ENCODE peak calls at places on chromosomes 3 and 15, in eight cellular contexts. E, X, K, F, I, D, V and Z are unnamed samples.

GRCh38 chr15:33200903-33201302 is 6.4 kb upstream of the FMN1 start:
- DNase-seq in K (no peak), X (peak), D (no peak), I (no peak), E (peak), V (no peak), F (no peak), Z (no peak)

GRCh38 chr3:74633021-74633420 is 18.6 kb upstream of the CNTN3 start:
- DNase-seq in K (no peak), E (no peak), I (no peak), X (peak), D (no peak), F (peak), V (no peak), Z (no peak)

GRCh38 chr15:57595011-57595866 is 3.5 kb downstream of the MYZAP start:
- DNase-seq in X (no peak), F (no peak), D (no peak), V (peak), K (peak), E (no peak), I (peak), Z (no peak)

GRCh38 chr3:56115698-56116097 is 352.6 kb downstream of the ERC2 start:
- DNase-seq in I (no peak), X (peak), E (peak), F (no peak), V (no peak), D (no peak), K (no peak), Z (no peak)

GRCh38 chr3:53337167-53337940 is 10.0 kb downstream of the DCP1A start:
- DNase-seq in I (no peak), E (no peak), X (no peak), V (no peak), D (no peak), K (no peak), F (no peak), Z (no peak)

GRCh38 chr15:34318277-34319079 is 19.1 kb downstream of the SLC12A6 start:
- DNase-seq in D (no peak), X (peak), I (no peak), V (peak), K (peak), E (peak), F (peak), Z (no peak)

GRCh38 chr3:11302444-11302843 is 30.2 kb downstream of the ATG7 start:
- DNase-seq in I (no peak), D (no peak), K (no peak), E (no peak), X (no peak), F (no peak), V (no peak), Z (no peak)

GRCh38 chr3:52324676-52325075 is 8.6 kb downstream of the DNAH1 start:
- DNase-seq in K (no peak), V (no peak), I (no peak), F (no peak), X (no peak), E (no peak), D (no peak), Z (no peak)

GRCh38 chr3:170585937-170586310 is at the start of gene SLC7A14:
- DNase-seq in I (no peak), V (no peak), X (peak), E (peak), D (no peak), K (no peak), F (peak), Z (peak)

GRCh38 chr3:172607305-172608121 is 84.3 kb upstream of the TNFSF10 start:
- DNase-seq in E (peak), X (peak), V (peak), K (no peak), D (no peak), I (no peak), F (peak), Z (no peak)

GRCh38 chr3:154801729-154802128 is 278.4 kb upstream of the MME start:
- DNase-seq in F (no peak), D (no peak), E (no peak), X (no peak), I (no peak), V (no peak), K (no peak), Z (no peak)

GRCh38 chr3:15327941-15328340 is 4.4 kb downstream of the SH3BP5 start:
- DNase-seq in V (peak), X (no peak), E (no peak), I (peak), F (peak), K (peak), D (no peak), Z (no peak)

GRCh38 chr3:58047806-58048205 is 39.6 kb downstream of the FLNB start:
- DNase-seq in X (peak), I (no peak), V (peak), F (peak), E (no peak), K (no peak), D (no peak), Z (no peak)

GRCh38 chr3:46006646-46007045 is 11.0 kb upstream of the FYCO1 start:
- DNase-seq in D (no peak), F (peak), E (no peak), X (peak), I (no peak), V (no peak), K (no peak), Z (no peak)

GRCh38 chr3:170076715-170077238 is 39.0 kb downstream of the GPR160 start:
- DNase-seq in K (no peak), E (no peak), X (no peak), D (no peak), V (no peak), F (peak), I (no peak), Z (no peak)

GRCh38 chr15:31442203-31443090 is 115.8 kb downstream of the KLF13 start:
- DNase-seq in V (no peak), F (peak), I (peak), X (peak), D (no peak), E (peak), K (no peak), Z (no peak)

GRCh38 chr3:194343561-194343893 is 7.6 kb downstream of the CPN2 start:
- DNase-seq in D (no peak), K (no peak), X (no peak), I (no peak), F (no peak), E (no peak), V (no peak), Z (no peak)

GRCh38 chr15:60718661-60719069 is 239.7 kb upstream of the ICE2 start:
- DNase-seq in E (no peak), K (no peak), D (no peak), X (no peak), V (peak), F (no peak), I (no peak), Z (no peak)

GRCh38 chr3:180417241-180417640 is 184.7 kb upstream of the TTC14 start:
- DNase-seq in K (no peak), X (no peak), E (no peak), D (no peak), V (no peak), I (no peak), F (no peak), Z (no peak)

GRCh38 chr15:59689626-59690236 is 611 bp upstream of the BNIP2 start:
- DNase-seq in X (peak), V (peak), I (peak), F (peak), E (peak), K (peak), D (peak), Z (peak)

GRCh38 chr3:122797291-122797690 is 2.4 kb downstream of the SLC49A4 start:
- DNase-seq in K (no peak), V (no peak), I (no peak), F (peak), X (no peak), D (no peak), E (no peak), Z (no peak)

GRCh38 chr3:72482589-72483249 is 365.5 kb downstream of the SHQ1 start:
- DNase-seq in V (peak), I (peak), D (peak), K (peak), X (peak), F (peak), E (no peak), Z (no peak)

GRCh38 chr15:52261498-52262242 is 33.9 kb downstream of the MYO5C start:
- DNase-seq in E (peak), X (peak), D (no peak), F (peak), I (peak), V (peak), K (peak), Z (no peak)

GRCh38 chr3:71051259-71051595 is 532.3 kb downstream of the FOXP1 start:
- DNase-seq in D (no peak), F (no peak), E (no peak), K (no peak), I (no peak), V (no peak), X (no peak), Z (no peak)

GRCh38 chr3:191330309-191330712 is at the start of gene UTS2B:
- DNase-seq in X (peak), E (peak), V (peak), I (no peak), K (no peak), D (no peak), F (peak), Z (no peak)

GRCh38 chr15:98657721-98658120 is 9.4 kb downstream of the IGF1R start:
- DNase-seq in E (no peak), I (no peak), F (peak), X (no peak), V (no peak), D (no peak), K (no peak), Z (no peak)

GRCh38 chr3:69628956-69629355 is 110.3 kb upstream of the MITF start:
- DNase-seq in X (no peak), K (no peak), V (no peak), I (no peak), D (no peak), E (no peak), F (no peak), Z (no peak)

GRCh38 chr15:31396881-31397560 is 70.4 kb downstream of the KLF13 start:
- DNase-seq in I (peak), K (peak), X (peak), V (peak), F (peak), E (peak), D (no peak), Z (peak)

GRCh38 chr3:111724694-111725093 is 129.5 kb upstream of the ZBED2 start:
- DNase-seq in E (no peak), F (no peak), K (no peak), I (no peak), V (no peak), D (no peak), X (no peak), Z (no peak)
- H3K27ac ChIP-seq in E (no peak), F (no peak), K (no peak), I (peak), V (no peak), D (no peak), X (no peak), Z (no peak)

GRCh38 chr3:115713247-115713646 is 89.9 kb downstream of the GAP43 start:
- DNase-seq in I (no peak), D (no peak), F (peak), V (no peak), K (peak), E (no peak), X (no peak), Z (peak)

GRCh38 chr3:115709135-115709534 is 85.8 kb downstream of the GAP43 start:
- DNase-seq in V (no peak), F (no peak), K (no peak), D (no peak), I (no peak), E (no peak), X (no peak), Z (no peak)

GRCh38 chr3:115708540-115708939 is 85.2 kb downstream of the GAP43 start:
- DNase-seq in F (no peak), I (no peak), K (no peak), E (no peak), D (no peak), V (no peak), X (no peak), Z (no peak)

GRCh38 chr3:115709931-115710330 is 86.6 kb downstream of the GAP43 start:
- DNase-seq in F (no peak), D (no peak), I (no peak), K (no peak), X (no peak), E (no peak), V (no peak), Z (no peak)

DNA sequence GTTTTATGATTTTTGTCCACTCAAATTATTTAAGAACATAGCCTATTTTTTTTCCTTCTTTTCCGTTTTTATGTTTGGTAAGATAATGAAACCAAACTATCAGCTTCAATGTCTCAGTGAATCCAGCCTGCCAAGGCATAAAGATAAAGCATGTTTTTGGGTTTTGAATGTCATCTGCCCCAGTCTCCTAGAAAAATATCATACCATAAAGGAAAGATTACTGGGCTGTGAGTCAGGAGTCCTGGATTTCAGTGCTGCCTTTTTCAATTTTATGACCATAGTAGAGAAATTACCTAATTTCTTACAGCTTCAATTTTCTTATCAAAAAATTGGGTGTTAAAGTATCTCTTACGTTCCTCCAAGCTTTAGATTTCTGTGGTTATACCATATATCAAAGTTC is 87.5 kb downstream of the GAP43 start:
- DNase-seq in F (peak), V (no peak), K (no peak), I (no peak), X (no peak), E (no peak), D (no peak), Z (no peak)
- H3K27ac ChIP-seq in F (no peak), V (no peak), K (no peak), I (no peak), X (no peak), E (no peak), D (no peak), Z (no peak)

GRCh38 chr3:137134431-137134830 is 176.6 kb downstream of the IL20RB start:
- DNase-seq in K (no peak), I (no peak), E (no peak), D (no peak), X (no peak), V (no peak), F (no peak), Z (no peak)

GRCh38 chr3:137131081-137131480 is 173.3 kb downstream of the IL20RB start:
- DNase-seq in D (no peak), F (no peak), V (no peak), X (peak), E (no peak), I (no peak), K (no peak), Z (no peak)
- H3K27ac ChIP-seq in D (no peak), F (no peak), V (no peak), X (no peak), E (no peak), I (no peak), K (no peak), Z (no peak)

GRCh38 chr3:185931777-185932176 is 6.0 kb downstream of the TRA2B start:
- DNase-seq in I (no peak), D (no peak), X (no peak), E (no peak), K (no peak), V (peak), F (no peak), Z (no peak)
- H3K27ac ChIP-seq in I (peak), D (no peak), X (no peak), E (no peak), K (no peak), V (no peak), F (no peak), Z (no peak)

DNA sequence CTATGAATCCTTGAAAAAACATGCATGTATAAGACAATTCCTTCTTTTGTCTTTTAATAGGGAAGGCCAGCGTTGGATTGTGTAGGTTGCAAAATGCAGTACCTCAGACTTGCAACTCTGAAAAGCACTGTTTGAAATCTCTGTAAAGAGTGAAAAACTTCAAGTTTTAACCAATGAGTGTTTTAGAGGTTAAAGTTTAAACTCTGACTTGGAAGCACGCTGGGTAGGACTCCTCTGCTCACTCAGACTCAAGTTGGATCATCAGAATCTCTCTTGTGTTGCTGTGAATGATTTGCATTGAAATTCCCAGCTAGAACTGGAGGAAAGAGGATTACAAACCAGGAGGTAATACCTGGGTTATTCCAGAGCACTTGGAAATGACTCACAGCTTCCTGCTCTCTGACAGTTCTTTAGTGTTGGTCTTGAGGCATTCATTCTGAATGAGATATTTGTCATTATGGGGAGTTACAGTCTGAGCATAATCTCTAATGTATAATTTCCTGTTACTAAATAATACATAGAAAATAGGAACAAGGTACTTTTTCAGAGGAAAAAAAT is 49.1 kb downstream of the PLS1 start:
- DNase-seq in V (peak), F (peak), E (no peak), I (no peak), D (no peak), K (no peak), X (peak), Z (no peak)
- H3K27ac ChIP-seq in V (no peak), F (no peak), E (no peak), I (no peak), D (no peak), K (no peak), X (no peak), Z (no peak)

GRCh38 chr3:136297826-136298225 is 47.7 kb downstream of the PCCB start:
- DNase-seq in D (no peak), F (no peak), V (no peak), E (no peak), K (no peak), I (no peak), X (no peak), Z (no peak)
- H3K27ac ChIP-seq in D (no peak), F (no peak), V (no peak), E (no peak), K (no peak), I (no peak), X (no peak), Z (no peak)

GRCh38 chr3:9710174-9710739 is 6.6 kb downstream of the CPNE9 start:
- DNase-seq in I (no peak), F (no peak), E (no peak), X (no peak), K (no peak), V (no peak), D (no peak), Z (no peak)
- H3K27ac ChIP-seq in I (no peak), F (no peak), E (no peak), X (no peak), K (no peak), V (no peak), D (no peak), Z (no peak)

GRCh38 chr3:61483997-61484396 is 77.4 kb upstream of the PTPRG start:
- DNase-seq in I (no peak), E (no peak), F (no peak), D (no peak), X (no peak), K (no peak), V (no peak), Z (no peak)
- H3K27ac ChIP-seq in I (no peak), E (no peak), F (no peak), D (no peak), X (no peak), K (no peak), V (no peak), Z (no peak)